ENCODE peak calls at places on chromosomes 12 and 14, in eight cellular contexts. K, Z, B, D, X, F, O and A are unnamed samples.

GRCh38 chr12:56143870-56144269 is 8.5 kb upstream of the MYL6B start:
- DNase-seq in K (no peak), Z (peak; percentile 59), B (no peak), D (no peak), X (no peak), F (no peak), O (no peak), A (no peak)

GRCh38 chr12:121202407-121203355 is 7.2 kb upstream of the P2RX4 start:
- DNase-seq in K (no peak), Z (no peak), B (no peak), D (no peak), X (no peak), F (no peak), O (no peak), A (no peak)

GRCh38 chr12:54859502-54859901 is 5.2 kb downstream of the MUCL1 start:
- DNase-seq in K (no peak), Z (no peak), B (no peak), D (no peak), X (no peak), F (no peak), O (no peak), A (no peak)

GRCh38 chr14:98580131-98580678 is 691.8 kb downstream of the BCL11B start:
- DNase-seq in K (no peak), Z (no peak), B (no peak), D (no peak), X (no peak), F (peak; percentile 16), O (no peak), A (no peak)

GRCh38 chr12:87383705-87384104 is 645.5 kb downstream of the C12orf50 start:
- DNase-seq in K (no peak), Z (no peak), B (peak; percentile 18), D (no peak), X (no peak), F (peak; percentile 57), O (peak; percentile 7), A (no peak)

GRCh38 chr14:76326918-76327689 is 48.8 kb upstream of the ESRRB start:
- DNase-seq in K (no peak), Z (no peak), B (no peak), D (no peak), X (no peak), F (no peak), O (no peak), A (no peak)

GRCh38 chr14:76705214-76705613 is 56.1 kb upstream of the VASH1 start:
- DNase-seq in K (no peak), Z (no peak), B (no peak), D (no peak), X (no peak), F (no peak), O (no peak), A (no peak)

GRCh38 chr14:45526715-45527549 is 273.9 kb upstream of the MIS18BP1 start:
- DNase-seq in K (no peak), Z (no peak), B (no peak), D (no peak), X (peak; percentile 1), F (peak; percentile 74), O (peak; percentile 58), A (no peak)

GRCh38 chr14:68692216-68692615 is 100.7 kb downstream of the ZFP36L1 start:
- DNase-seq in K (no peak), Z (no peak), B (no peak), D (peak; percentile 54), X (no peak), F (no peak), O (no peak), A (no peak)

GRCh38 chr12:8904665-8905064 is 9.6 kb upstream of the PHC1 start:
- DNase-seq in K (no peak), Z (no peak), B (no peak), D (no peak), X (no peak), F (no peak), O (no peak), A (no peak)

GRCh38 chr12:123063535-123063934 is 83.1 kb downstream of the ARL6IP4 start:
- DNase-seq in K (no peak), Z (no peak), B (no peak), D (no peak), X (no peak), F (peak; percentile 14), O (no peak), A (no peak)

GRCh38 chr14:79404874-79405273 is 806.4 kb downstream of the DIO2 start:
- DNase-seq in K (no peak), Z (no peak), B (no peak), D (no peak), X (no peak), F (no peak), O (no peak), A (no peak)

GRCh38 chr12:52903855-52904508 is 894 bp downstream of the KRT8 start:
- DNase-seq in K (no peak), Z (peak; percentile 86), B (peak; percentile 73), D (no peak), X (peak; percentile 30), F (peak; percentile 75), O (peak; percentile 73), A (no peak)

GRCh38 chr14:104797112-104798044 is 1.8 kb upstream of the AKT1 start:
- DNase-seq in K (no peak), Z (no peak), B (no peak), D (no peak), X (no peak), F (no peak), O (peak; percentile 8), A (no peak)

GRCh38 chr14:33737446-33737845 is 213.4 kb downstream of the EGLN3 start:
- DNase-seq in K (no peak), Z (no peak), B (peak; percentile 43), D (no peak), X (no peak), F (peak; percentile 83), O (no peak), A (no peak)

GRCh38 chr14:51818748-51819386 is 41.5 kb upstream of the GNG2 start:
- DNase-seq in K (no peak), Z (no peak), B (no peak), D (no peak), X (no peak), F (peak; percentile 16), O (no peak), A (no peak)

GRCh38 chr12:14849664-14850063 is 6.3 kb upstream of the ART4 start:
- DNase-seq in K (no peak), Z (no peak), B (peak; percentile 79), D (no peak), X (no peak), F (peak; percentile 9), O (no peak), A (no peak)
- H3K27ac ChIP-seq in K (peak overlapping the region; percentile 37), Z (no peak overlapping the region), B (no peak overlapping the region), D (peak overlapping the region; percentile 46), X (no peak overlapping the region), F (no peak overlapping the region), O (no peak overlapping the region), A (no peak overlapping the region)

GRCh38 chr12:95759039-95759438 is 31.5 kb downstream of the NTN4 start:
- DNase-seq in K (no peak), Z (no peak), B (no peak), D (no peak), X (no peak), F (no peak), O (no peak), A (no peak)
- TF ChIP-seq CTCF in K (no peak), Z (no peak), B (no peak), D (no peak), X (no peak), F (no peak), O (no peak), A (no peak)

GRCh38 chr12:130081420-130081819 is 80.8 kb upstream of the FZD10 start:
- DNase-seq in K (no peak), Z (no peak), B (no peak), D (no peak), X (no peak), F (no peak), O (no peak), A (no peak)
- H3K9me3 ChIP-seq in K (no peaks in the 10 kb centered on the region), Z (no peaks in the 10 kb centered on the region), B (no peaks in the 10 kb centered on the region), D (no peaks in the 10 kb centered on the region), X (no peaks in the 10 kb centered on the region), F (no peaks in the 10 kb centered on the region), O (no peaks in the 10 kb centered on the region), A (peaks cover 60% of the 10 kb centered on the region)

GRCh38 chr12:20269352-20270067 is 98.8 kb upstream of the PDE3A start:
- DNase-seq in K (no peak), Z (no peak), B (no peak), D (no peak), X (no peak), F (no peak), O (no peak), A (no peak)

GRCh38 chr12:20272801-20273200 is 95.5 kb upstream of the PDE3A start:
- DNase-seq in K (no peak), Z (no peak), B (peak; percentile 59), D (no peak), X (no peak), F (no peak), O (no peak), A (no peak)

GRCh38 chr12:20270557-20270956 is 97.8 kb upstream of the PDE3A start:
- DNase-seq in K (no peak), Z (no peak), B (no peak), D (no peak), X (no peak), F (no peak), O (no peak), A (no peak)

GRCh38 chr12:20274008-20274407 is 94.3 kb upstream of the PDE3A start:
- DNase-seq in K (no peak), Z (no peak), B (no peak), D (no peak), X (no peak), F (no peak), O (no peak), A (no peak)

GRCh38 chr12:20272171-20272570 is 96.2 kb upstream of the PDE3A start:
- DNase-seq in K (no peak), Z (no peak), B (no peak), D (no peak), X (no peak), F (no peak), O (no peak), A (no peak)
- H3K27ac ChIP-seq in K (no peak overlapping the region), Z (no peak overlapping the region), B (no peak overlapping the region), D (peak overlapping the region; percentile 19), X (no peak overlapping the region), F (no peak overlapping the region), O (no peak overlapping the region), A (no peak overlapping the region)

DNA sequence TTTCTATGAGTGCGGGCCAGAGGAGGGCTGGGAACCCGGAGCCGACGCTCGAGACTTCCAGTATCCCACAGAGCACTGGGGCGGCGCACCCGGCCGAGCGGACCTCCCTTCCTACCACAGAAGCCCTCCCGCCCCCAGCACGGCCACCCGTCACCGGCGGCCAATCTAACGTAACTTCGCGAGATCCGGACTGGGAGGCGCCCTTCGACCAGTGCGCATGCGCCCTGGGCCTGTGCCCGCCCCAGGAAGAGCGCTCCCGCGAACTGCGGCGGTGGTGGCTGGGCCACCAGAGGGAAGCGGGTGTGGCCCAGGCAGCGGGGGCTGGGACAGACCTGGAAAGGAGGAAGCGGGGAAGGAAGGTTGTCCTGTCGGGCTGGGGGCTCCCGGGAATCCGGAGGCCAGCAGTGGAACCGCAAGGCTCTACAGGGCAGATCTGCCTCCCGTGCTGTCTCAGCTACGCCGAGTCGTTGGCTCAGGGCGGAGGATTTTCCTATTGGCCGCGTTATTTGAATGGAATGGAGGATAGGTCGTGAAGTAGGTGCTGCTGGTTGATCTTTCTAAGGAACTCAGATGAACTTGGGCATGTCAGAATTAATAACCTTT is at the start of gene PPP1R12A:
- DNase-seq in K (peak; percentile 92), Z (peak; percentile 99), B (peak; percentile 99), D (peak; percentile 99), X (peak; percentile 83), F (peak; percentile 98), O (peak; percentile 97), A (peak; percentile 97)
- TF ChIP-seq CTCF in K (peak; percentile 22), Z (no peak), B (peak; percentile 10), D (peak; percentile 17), X (peak; percentile 9), F (no peak), O (no peak), A (no peak)

GRCh38 chr14:28303248-28303647 is 463.3 kb upstream of the FOXG1 start:
- DNase-seq in K (no peak), Z (no peak), B (no peak), D (no peak), X (no peak), F (peak; percentile 91), O (no peak), A (no peak)
- H3K9me3 ChIP-seq in K (no peaks in the 10 kb centered on the region), Z (no peaks in the 10 kb centered on the region), B (no peaks in the 10 kb centered on the region), D (no peaks in the 10 kb centered on the region), X (no peaks in the 10 kb centered on the region), F (no peaks in the 10 kb centered on the region), O (no peaks in the 10 kb centered on the region), A (peaks cover 14% of the 10 kb centered on the region)